ENCODE peak calls at places on chromosomes 1 and 21, in five cellular contexts. S, W, K, J and F are unnamed samples.

GRCh38 chr1:76868916-76869315 is 1.6 kb downstream of the ST6GALNAC5 start:
- DNase-seq in S (no peak), W (no peak), K (peak), J (no peak), F (no peak)

GRCh38 chr1:151716771-151717631 is at the start of gene CELF3:
- DNase-seq in S (peak), W (peak), K (no peak), J (peak), F (no peak)

GRCh38 chr1:39081266-39082139 is 55.4 kb downstream of the NDUFS5 start:
- DNase-seq in S (peak), W (peak), K (peak), J (peak), F (peak)

GRCh38 chr1:41850029-41850428 is 68.7 kb downstream of the HIVEP3 start:
- DNase-seq in S (peak), W (no peak), K (peak), J (no peak), F (no peak)

GRCh38 chr1:61083799-61084385 is 1.5 kb downstream of the NFIA start:
- DNase-seq in S (no peak), W (no peak), K (peak), J (no peak), F (no peak)

GRCh38 chr1:30366914-30367313 is 356.5 kb downstream of the MATN1 start:
- DNase-seq in S (no peak), W (no peak), K (no peak), J (no peak), F (no peak)

GRCh38 chr21:45175326-45176085 is 101.1 kb downstream of the ADARB1 start:
- DNase-seq in S (no peak), W (no peak), K (no peak), J (no peak), F (no peak)

GRCh38 chr1:161953256-161953920 is 70.3 kb downstream of the OLFML2B start:
- DNase-seq in S (no peak), W (no peak), K (no peak), J (no peak), F (no peak)

GRCh38 chr1:232925421-232926202 is 24.8 kb upstream of the NTPCR start:
- DNase-seq in S (no peak), W (no peak), K (peak), J (peak), F (no peak)

GRCh38 chr1:24898152-24898908 is 31.7 kb downstream of the RUNX3 start:
- DNase-seq in S (peak), W (peak), K (peak), J (peak), F (no peak)

GRCh38 chr1:119861547-119861946 is 34.8 kb downstream of the ADAM30 start:
- DNase-seq in S (no peak), W (no peak), K (no peak), J (no peak), F (no peak)

GRCh38 chr1:223140551-223140950 is 2.5 kb downstream of the TLR5 start:
- DNase-seq in S (no peak), W (no peak), K (no peak), J (no peak), F (no peak)

GRCh38 chr1:160628799-160629263 is 18.0 kb downstream of the SLAMF1 start:
- DNase-seq in S (no peak), W (no peak), K (no peak), J (no peak), F (no peak)

GRCh38 chr21:35019631-35020032 is 29.5 kb downstream of the RUNX1 start:
- DNase-seq in S (no peak), W (no peak), K (peak), J (no peak), F (no peak)

GRCh38 chr1:101483982-101484381 is 247.2 kb downstream of the S1PR1 start:
- DNase-seq in S (no peak), W (no peak), K (no peak), J (no peak), F (no peak)

GRCh38 chr1:115076384-115076906 is 12.9 kb downstream of the TSPAN2 start:
- DNase-seq in S (no peak), W (no peak), K (no peak), J (no peak), F (no peak)

GRCh38 chr1:186188004-186188539 is 187.0 kb downstream of the TPR start:
- DNase-seq in S (peak), W (no peak), K (peak), J (no peak), F (no peak)

GRCh38 chr1:17011439-17012307 is at the start of gene ATP13A2:
- DNase-seq in S (peak), W (peak), K (peak), J (peak), F (peak)

GRCh38 chr1:28073867-28074266 is 14.5 kb downstream of the EYA3 start:
- DNase-seq in S (no peak), W (no peak), K (no peak), J (no peak), F (no peak)